ENCODE peak calls at places on chromosomes 11 and 22, in eight cellular contexts. T is GM23248; A is HAP-1; D is AG10803; C is posterior cingulate gyrus; S is stimulated activated CD8-positive, alpha-beta memory T cell treated with anti-CD3 and anti-CD28 coated beads, Interleukin-4, amount 100 ng/mL, for 1 hour; P is thoracic aorta; N is activated gamma-delta T cell. W is an unnamed sample.

GRCh38 chr11:2930705-2931415 is 1.6 kb upstream of the PHLDA2 start:
- DNase-seq in T (peak), A (peak), D (no peak), C (no peak), S (no peak), P (no peak), N (no peak), W (no peak)

GRCh38 chr11:107778839-107779517 is 67.1 kb upstream of the SLN start:
- DNase-seq in T (no peak), A (no peak), D (no peak), C (no peak), S (no peak), P (no peak), N (no peak), W (no peak)

GRCh38 chr11:48055292-48056132 is 75.2 kb downstream of the PTPRJ start:
- DNase-seq in T (no peak), A (peak), D (no peak), C (no peak), S (no peak), P (no peak), N (no peak), W (no peak)

GRCh38 chr11:118310781-118311485 is 6.4 kb downstream of the CD3E start:
- DNase-seq in T (no peak), A (no peak), D (no peak), C (no peak), S (no peak), P (no peak), N (no peak), W (no peak)

GRCh38 chr22:43320943-43321900 is 21.9 kb downstream of the SCUBE1 start:
- DNase-seq in T (no peak), A (no peak), D (no peak), C (no peak), S (no peak), P (no peak), N (no peak), W (no peak)

GRCh38 chr22:32080904-32081303 is 37.8 kb downstream of the SLC5A1 start:
- DNase-seq in T (peak), A (peak), D (peak), C (peak), S (no peak), P (no peak), N (no peak), W (peak)

GRCh38 chr11:126434950-126435335 is 79.5 kb downstream of the ST3GAL4 start:
- DNase-seq in T (no peak), A (no peak), D (no peak), C (no peak), S (no peak), P (no peak), N (no peak), W (no peak)

GRCh38 chr22:35531695-35532094 is 8.9 kb upstream of the RASD2 start:
- DNase-seq in T (no peak), A (no peak), D (no peak), C (no peak), S (no peak), P (no peak), N (no peak), W (no peak)

GRCh38 chr11:124669193-124669592 is 4.3 kb downstream of the SIAE start:
- DNase-seq in T (peak), A (peak), D (peak), C (no peak), S (no peak), P (no peak), N (no peak), W (peak)

GRCh38 chr11:73597340-73597955 is 464 bp downstream of the FAM168A start:
- DNase-seq in T (peak), A (no peak), D (no peak), C (no peak), S (no peak), P (peak), N (no peak), W (no peak)

GRCh38 chr11:90805172-90805571 is 582.3 kb upstream of the CHORDC1 start:
- DNase-seq in T (no peak), A (no peak), D (no peak), C (no peak), S (no peak), P (no peak), N (no peak), W (no peak)

GRCh38 chr11:46977038-46977818 is 40.7 kb downstream of the CSTPP1 start:
- DNase-seq in T (no peak), A (peak), D (no peak), C (peak), S (no peak), P (no peak), N (no peak), W (no peak)

GRCh38 chr11:64870176-64870892 is 8.1 kb downstream of the EHD1 start:
- DNase-seq in T (peak), A (no peak), D (peak), C (no peak), S (no peak), P (no peak), N (no peak), W (peak)

GRCh38 chr11:134864968-134865305 is 452.9 kb upstream of the B3GAT1 start:
- DNase-seq in T (no peak), A (no peak), D (no peak), C (no peak), S (no peak), P (no peak), N (no peak), W (no peak)

GRCh38 chr11:122170815-122171475 is 54.9 kb upstream of the BLID start:
- DNase-seq in T (peak), A (no peak), D (peak), C (no peak), S (no peak), P (no peak), N (no peak), W (peak)

GRCh38 chr11:96259053-96259837 is 83.8 kb downstream of the MAML2 start:
- DNase-seq in T (peak), A (no peak), D (peak), C (no peak), S (no peak), P (no peak), N (no peak), W (peak)

GRCh38 chr11:10294289-10294953 is 402 bp upstream of the SBF2 start:
- DNase-seq in T (peak), A (peak), D (peak), C (peak), S (no peak), P (no peak), N (no peak), W (peak)

GRCh38 chr11:12242071-12242672 is 131.8 kb downstream of the MICAL2 start:
- DNase-seq in T (no peak), A (no peak), D (no peak), C (no peak), S (no peak), P (no peak), N (no peak), W (no peak)

GRCh38 chr11:107688322-107688918 is 23.4 kb downstream of the SLN start:
- DNase-seq in T (no peak), A (no peak), D (no peak), C (no peak), S (no peak), P (no peak), N (no peak), W (no peak)

GRCh38 chr11:4539603-4540219 is 5.3 kb upstream of the OR52M1 start:
- DNase-seq in T (peak), A (peak), D (peak), C (peak), S (no peak), P (peak), N (no peak), W (peak)

GRCh38 chr11:64839887-64840782 is 4.3 kb downstream of the CDC42BPG start:
- DNase-seq in T (no peak), A (no peak), D (no peak), C (no peak), S (no peak), P (no peak), N (no peak), W (no peak)

GRCh38 chr11:6204708-6205107 is 649 bp upstream of the C11orf42 start:
- DNase-seq in T (no peak), A (no peak), D (no peak), C (no peak), S (no peak), P (no peak), N (no peak), W (no peak)

GRCh38 chr11:69166186-69167115 is 10.7 kb downstream of the SMIM38 start:
- DNase-seq in T (peak), A (no peak), D (peak), C (no peak), S (no peak), P (no peak), N (no peak), W (peak)

GRCh38 chr22:43298062-43298801 is 44.9 kb downstream of the SCUBE1 start:
- DNase-seq in T (peak), A (no peak), D (no peak), C (no peak), S (no peak), P (no peak), N (no peak), W (no peak)

GRCh38 chr22:22884888-22885840 is 2.5 kb upstream of the IGLL5 start:
- DNase-seq in T (no peak), A (no peak), D (no peak), C (no peak), S (no peak), P (no peak), N (no peak), W (no peak)

GRCh38 chr22:27970596-27971220 is 51.7 kb upstream of the PITPNB start:
- DNase-seq in T (no peak), A (no peak), D (peak), C (no peak), S (no peak), P (no peak), N (no peak), W (no peak)

GRCh38 chr11:111570796-111571195 is 30.3 kb downstream of the LAYN start:
- DNase-seq in T (peak), A (no peak), D (no peak), C (no peak), S (no peak), P (no peak), N (no peak), W (no peak)

GRCh38 chr11:64400667-64401066 is 41.7 kb downstream of the RPS6KA4 start:
- DNase-seq in T (no peak), A (no peak), D (no peak), C (no peak), S (no peak), P (no peak), N (no peak), W (no peak)

GRCh38 chr11:11948242-11948947 is 60.0 kb downstream of the DKK3 start:
- DNase-seq in T (no peak), A (no peak), D (no peak), C (no peak), S (no peak), P (no peak), N (no peak), W (no peak)

GRCh38 chr11:112477152-112477928 is 216.7 kb upstream of the PLET1 start:
- DNase-seq in T (no peak), A (no peak), D (no peak), C (no peak), S (no peak), P (no peak), N (no peak), W (no peak)